ENCODE peak calls at places on chromosomes 3 and 15, in eight cellular contexts. M is GM23338, V is gastrocnemius medialis, I is fibroblast of mammary gland, E is testis, G is thyroid gland, X is astrocyte, Y is tibial nerve. C is an unnamed sample.

GRCh38 chr15:72319360-72319984 is 485 bp downstream of the CELF6 start:
- DNase-seq in M (peak), V (peak), I (peak), E (peak), G (peak), X (peak), Y (peak), C (no peak)

GRCh38 chr15:75673426-75674247 is 25.9 kb downstream of the SNX33 start:
- DNase-seq in M (no peak), V (peak), I (peak), E (peak), G (peak), X (peak), Y (peak), C (no peak)

GRCh38 chr3:149198611-149199010 is 23.0 kb downstream of the CP start:
- DNase-seq in M (peak), V (no peak), I (no peak), E (no peak), G (no peak), X (peak), Y (no peak), C (no peak)

GRCh38 chr3:49476563-49476962 is 6.5 kb downstream of the DAG1 start:
- DNase-seq in M (no peak), V (no peak), I (peak), E (no peak), G (no peak), X (no peak), Y (no peak), C (no peak)

GRCh38 chr15:67187351-67187854 is 67.1 kb downstream of the AAGAB start:
- DNase-seq in M (no peak), V (peak), I (no peak), E (no peak), G (no peak), X (no peak), Y (no peak), C (peak)

GRCh38 chr3:16181361-16181760 is 6.9 kb downstream of the GALNT15 start:
- DNase-seq in M (no peak), V (peak), I (peak), E (peak), G (peak), X (no peak), Y (peak), C (peak)

GRCh38 chr15:90694987-90695386 is 22.2 kb upstream of the BLM start:
- DNase-seq in M (no peak), V (no peak), I (no peak), E (no peak), G (no peak), X (no peak), Y (no peak), C (no peak)

GRCh38 chr15:84975871-84976351 is 5.7 kb upstream of the PDE8A start:
- DNase-seq in M (no peak), V (no peak), I (no peak), E (no peak), G (peak), X (no peak), Y (no peak), C (peak)

GRCh38 chr3:59873576-59874230 is 823.9 kb upstream of the CFAP20DC start:
- DNase-seq in M (no peak), V (no peak), I (no peak), E (no peak), G (no peak), X (no peak), Y (no peak), C (no peak)

GRCh38 chr3:48405971-48406370 is 23.9 kb downstream of the PLXNB1 start:
- DNase-seq in M (no peak), V (no peak), I (no peak), E (no peak), G (no peak), X (no peak), Y (no peak), C (peak)

GRCh38 chr3:41574900-41575299 is 375.6 kb downstream of the CTNNB1 start:
- DNase-seq in M (peak), V (no peak), I (peak), E (no peak), G (no peak), X (no peak), Y (no peak), C (no peak)
- TF ChIP-seq CTCF in M (peak), V (no peak), I (peak), E (no peak), G (no peak), X (no peak), Y (no peak), C (no peak)

GRCh38 chr3:120177907-120178306 is 83.7 kb upstream of the GSK3B start:
- DNase-seq in M (peak), V (no peak), I (no peak), E (no peak), G (no peak), X (no peak), Y (no peak), C (no peak)
- TF ChIP-seq CTCF in M (no peak), V (no peak), I (no peak), E (no peak), G (no peak), X (no peak), Y (no peak), C (no peak)

GRCh38 chr3:150428562-150428961 is 20.5 kb downstream of the TSC22D2 start:
- DNase-seq in M (no peak), V (no peak), I (no peak), E (no peak), G (no peak), X (no peak), Y (no peak), C (no peak)

GRCh38 chr3:150429767-150430166 is 21.7 kb downstream of the TSC22D2 start:
- DNase-seq in M (no peak), V (no peak), I (no peak), E (no peak), G (no peak), X (no peak), Y (no peak), C (no peak)

GRCh38 chr3:150421799-150422548 is 13.9 kb downstream of the TSC22D2 start:
- DNase-seq in M (no peak), V (no peak), I (peak), E (no peak), G (no peak), X (peak), Y (no peak), C (no peak)

GRCh38 chr3:150430272-150430671 is 22.2 kb downstream of the TSC22D2 start:
- DNase-seq in M (no peak), V (no peak), I (no peak), E (no peak), G (no peak), X (no peak), Y (no peak), C (no peak)

GRCh38 chr3:150426292-150426691 is 18.2 kb downstream of the TSC22D2 start:
- DNase-seq in M (no peak), V (no peak), I (no peak), E (no peak), G (no peak), X (no peak), Y (no peak), C (no peak)
- TF ChIP-seq CTCF in M (no peak), V (no peak), I (no peak), E (no peak), G (no peak), X (no peak), Y (no peak), C (no peak)

DNA sequence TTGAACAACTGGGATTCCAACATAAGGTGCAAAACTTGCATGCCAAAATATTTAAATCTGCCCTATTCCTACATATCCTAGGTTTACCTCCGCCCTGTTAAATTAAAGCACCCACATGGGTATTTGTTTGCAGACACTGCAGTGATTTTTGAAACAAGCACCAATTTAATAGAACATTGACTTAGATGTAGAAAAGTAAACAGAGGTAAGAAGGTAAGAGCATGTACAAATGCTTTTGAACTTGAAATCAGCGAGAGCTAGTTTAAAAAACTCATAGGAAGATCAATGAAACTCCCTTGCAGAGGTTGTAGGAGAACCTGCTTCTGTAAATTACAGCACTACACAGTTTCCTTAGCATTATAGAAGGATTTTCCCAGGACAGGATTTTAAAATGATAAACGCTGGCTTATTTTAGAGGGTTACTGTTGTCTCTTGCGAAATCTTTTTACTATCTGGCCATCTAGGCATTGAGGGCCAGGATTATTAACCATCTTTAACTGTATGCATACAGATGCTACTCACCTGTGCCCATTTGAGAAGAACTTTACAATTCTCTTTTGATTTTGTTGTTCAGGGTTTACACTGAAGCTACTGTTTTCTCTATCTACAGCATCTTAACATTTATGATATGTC is 284.8 kb downstream of the FEZF2 start:
- DNase-seq in M (no peak), V (no peak), I (no peak), E (no peak), G (no peak), X (no peak), Y (no peak), C (no peak)
- TF ChIP-seq CTCF in M (no peak), V (no peak), I (no peak), E (no peak), G (no peak), X (no peak), Y (no peak), C (no peak)

GRCh38 chr3:193129607-193130006 is 111.4 kb upstream of the PLAAT1 start:
- DNase-seq in M (peak), V (no peak), I (no peak), E (no peak), G (peak), X (no peak), Y (no peak), C (no peak)
- TF ChIP-seq CTCF in M (peak), V (no peak), I (no peak), E (no peak), G (peak), X (no peak), Y (no peak), C (no peak)

DNA sequence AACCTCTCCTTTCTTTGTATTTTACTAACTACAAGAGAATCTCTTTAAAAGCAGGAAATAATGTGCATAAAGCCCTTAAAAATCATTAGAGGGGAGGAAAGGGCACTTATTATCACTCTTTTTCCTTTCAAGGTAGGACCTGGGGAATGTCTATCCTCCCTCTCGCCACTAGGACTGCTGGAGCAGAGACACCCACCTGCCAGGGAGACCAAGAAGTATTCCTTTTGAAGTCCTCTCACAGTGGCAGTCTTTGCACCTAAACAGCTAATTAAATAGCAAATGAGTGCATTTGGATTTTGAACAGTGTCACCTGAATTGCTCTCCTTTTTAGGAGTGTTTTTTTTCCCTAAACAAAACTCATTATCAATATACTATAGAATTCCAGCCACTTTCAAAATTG is 874.1 kb downstream of the ZPLD1 start:
- DNase-seq in M (peak), V (no peak), I (no peak), E (no peak), G (no peak), X (no peak), Y (no peak), C (no peak)
- TF ChIP-seq CTCF in M (peak), V (no peak), I (no peak), E (no peak), G (no peak), X (no peak), Y (no peak), C (no peak)

GRCh38 chr3:14125193-14126016 is 553 bp downstream of the TMEM43 start:
- DNase-seq in M (peak), V (no peak), I (peak), E (peak), G (peak), X (peak), Y (peak), C (peak)
- TF ChIP-seq CTCF in M (no peak), V (no peak), I (peak), E (no peak), G (no peak), X (no peak), Y (no peak), C (no peak)

DNA sequence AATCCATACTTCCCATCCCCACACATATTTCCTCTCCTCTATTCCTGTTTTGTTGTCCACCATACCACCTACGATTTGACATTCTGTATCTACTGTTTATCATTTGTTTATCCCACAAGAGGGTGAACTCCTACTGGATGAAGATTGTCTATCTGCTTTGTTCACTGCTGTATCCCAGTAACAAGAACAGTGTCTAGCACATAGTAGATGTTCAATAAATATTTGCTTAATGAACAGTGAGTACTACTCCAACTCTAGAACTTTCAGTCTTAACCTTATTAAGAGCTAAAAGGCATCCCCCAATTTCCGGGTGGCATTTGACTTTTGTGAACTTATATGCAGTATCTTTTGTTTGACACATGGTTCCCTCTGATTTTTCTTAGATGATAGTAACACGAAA is 1.3 kb downstream of the PYGO1 start:
- DNase-seq in M (no peak), V (no peak), I (peak), E (no peak), G (no peak), X (peak), Y (no peak), C (no peak)
- TF ChIP-seq CTCF in M (no peak), V (no peak), I (no peak), E (no peak), G (no peak), X (no peak), Y (no peak), C (no peak)